ENCODE peak calls at places on chromosomes 11 and 22, in five cellular contexts. R, C, Q, X and A are unnamed samples.

GRCh38 chr22:40345801-40346177 is 511 bp upstream of the ADSL start:
- DNase-seq in R (peak; percentile 30), X (peak; percentile 44), Q (no peak), C (peak; percentile 56), A (peak; percentile 38)

GRCh38 chr22:50436841-50437341 is 37.9 kb downstream of the SBF1 start:
- DNase-seq in X (no peak), C (no peak), R (no peak), Q (no peak), A (no peak)

GRCh38 chr11:102603091-102603490 is 22.0 kb downstream of the MMP20 start:
- DNase-seq in C (no peak), R (peak; percentile 98), Q (no peak), X (no peak), A (peak; percentile 66)

GRCh38 chr22:38849816-38850215 is 6.0 kb upstream of the NPTXR start:
- DNase-seq in R (no peak), X (no peak), C (no peak), Q (no peak), A (no peak)

GRCh38 chr11:79258606-79259005 is 182.2 kb downstream of the TENM4 start:
- DNase-seq in R (no peak), C (no peak), X (no peak), Q (no peak), A (no peak)

GRCh38 chr11:64627371-64627770 is 36.4 kb downstream of the SLC22A12 start:
- DNase-seq in Q (no peak), X (no peak), C (no peak), R (no peak), A (no peak)

GRCh38 chr11:130740819-130741218 is 175.5 kb downstream of the SNX19 start:
- DNase-seq in C (no peak), R (no peak), X (no peak), Q (no peak), A (no peak)

GRCh38 chr11:37786214-37786755 is 1188.2 kb upstream of the RAG2 start:
- DNase-seq in R (peak; percentile 72), C (no peak), Q (no peak), X (no peak), A (peak; percentile 91)

GRCh38 chr11:120295110-120295509 is 30.0 kb upstream of the TLCD5 start:
- DNase-seq in R (no peak), C (no peak), Q (no peak), X (no peak), A (no peak)

GRCh38 chr11:77611921-77612320 is 22.2 kb downstream of the AQP11 start:
- DNase-seq in X (no peak), C (no peak), Q (no peak), R (no peak), A (no peak)

GRCh38 chr22:44996120-44996519 is 13.7 kb downstream of the PHF21B start:
- DNase-seq in Q (no peak), X (no peak), C (no peak), R (no peak), A (no peak)
- H3K36me3 ChIP-seq in Q (peaks cover 22% of the 10 kb centered on the region), X (no peaks in the 10 kb centered on the region), C (no peaks in the 10 kb centered on the region), R (no peaks in the 10 kb centered on the region), A (no peaks in the 10 kb centered on the region)

GRCh38 chr11:17376493-17376892 is 12.0 kb downstream of the KCNJ11 start:
- DNase-seq in Q (no peak), C (no peak), R (no peak), X (no peak), A (peak; percentile 45)

GRCh38 chr11:17379383-17380180 is 8.9 kb downstream of the KCNJ11 start:
- DNase-seq in R (peak; percentile 31), X (no peak), Q (no peak), C (no peak), A (peak; percentile 87)

GRCh38 chr11:17378655-17379054 is 9.8 kb downstream of the KCNJ11 start:
- DNase-seq in X (no peak), R (peak; percentile 48), C (no peak), Q (no peak), A (peak; percentile 89)

GRCh38 chr11:17371614-17372013 is 16.8 kb downstream of the KCNJ11 start:
- DNase-seq in Q (peak; percentile 52), X (no peak), R (peak; percentile 44), C (no peak), A (no peak)

GRCh38 chr11:17375547-17375946 is 12.9 kb downstream of the KCNJ11 start:
- DNase-seq in Q (no peak), X (no peak), C (no peak), R (no peak), A (no peak)
- H3K36me3 ChIP-seq in Q (peaks cover 5% of the 10 kb centered on the region), X (no peaks in the 10 kb centered on the region), C (peaks cover 21% of the 10 kb centered on the region), R (peaks cover 3% of the 10 kb centered on the region), A (no peaks in the 10 kb centered on the region)

GRCh38 chr22:27057717-27058116 is 400.3 kb downstream of the MIAT start:
- DNase-seq in X (no peak), Q (no peak), C (no peak), R (no peak), A (no peak)

GRCh38 chr22:27063381-27063780 is 406.0 kb downstream of the MIAT start:
- DNase-seq in R (no peak), C (no peak), Q (no peak), X (no peak), A (no peak)

GRCh38 chr22:27063841-27064240 is 406.5 kb downstream of the MIAT start:
- DNase-seq in R (no peak), X (no peak), C (no peak), Q (no peak), A (no peak)

GRCh38 chr22:27062857-27063256 is 405.5 kb downstream of the MIAT start:
- DNase-seq in Q (no peak), X (no peak), R (no peak), C (no peak), A (no peak)

DNA sequence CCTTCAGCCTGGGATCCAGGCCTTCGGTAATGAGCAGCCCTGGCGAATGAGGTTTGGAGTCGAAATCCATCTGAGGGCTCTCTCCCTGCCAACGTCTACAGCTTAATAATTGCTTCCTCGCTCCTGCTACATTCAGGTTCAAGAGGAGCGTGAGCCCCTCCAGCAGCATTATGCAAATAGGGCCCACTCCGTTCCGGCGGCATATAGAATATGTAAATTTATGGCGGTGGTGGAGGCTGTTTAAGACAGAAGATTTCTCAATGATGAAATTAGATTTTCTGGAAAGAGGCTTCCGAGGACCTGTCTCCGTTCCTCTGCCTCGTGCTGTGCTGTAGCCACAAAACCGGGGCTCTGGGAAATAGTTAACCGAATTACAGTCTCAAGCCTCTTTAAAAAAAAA is 402.8 kb downstream of the MIAT start:
- DNase-seq in Q (no peak), R (no peak), X (no peak), C (no peak), A (no peak)
- H3K36me3 ChIP-seq in Q (no peaks in the 10 kb centered on the region), R (no peaks in the 10 kb centered on the region), X (no peaks in the 10 kb centered on the region), C (no peaks in the 10 kb centered on the region), A (no peaks in the 10 kb centered on the region)

GRCh38 chr22:46669201-46669600 is 49.0 kb downstream of the GRAMD4 start:
- DNase-seq in X (no peak), R (no peak), Q (no peak), C (no peak), A (no peak)

GRCh38 chr22:46666577-46667244 is 46.5 kb downstream of the GRAMD4 start:
- DNase-seq in X (no peak), R (no peak), Q (no peak), C (no peak), A (no peak)

GRCh38 chr22:46667245-46667623 is 47.0 kb downstream of the GRAMD4 start:
- DNase-seq in Q (no peak), X (no peak), C (no peak), R (no peak), A (no peak)

GRCh38 chr22:46665751-46666280 is 45.6 kb downstream of the GRAMD4 start:
- DNase-seq in R (no peak), Q (no peak), C (no peak), X (no peak), A (no peak)

DNA sequence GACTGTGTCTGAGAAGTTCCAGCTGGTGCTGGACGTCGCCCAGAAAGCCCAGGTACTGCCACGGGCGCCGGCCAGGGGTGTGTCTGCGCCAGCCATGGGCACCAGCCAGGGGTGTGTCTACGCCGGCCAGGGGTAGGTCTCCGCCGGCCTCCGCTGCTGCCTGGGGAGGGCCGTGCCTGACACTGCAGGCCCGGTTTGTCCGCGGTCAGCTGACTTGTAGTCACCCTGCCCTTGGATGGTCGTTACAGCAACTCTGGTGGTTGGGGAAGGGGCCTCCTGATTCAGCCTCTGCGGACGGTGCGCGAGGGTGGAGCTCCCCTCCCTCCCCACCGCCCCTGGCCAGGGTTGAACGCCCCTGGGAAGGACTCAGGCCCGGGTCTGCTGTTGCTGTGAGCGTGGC is 47.9 kb downstream of the GRAMD4 start:
- DNase-seq in C (no peak), X (no peak), R (no peak), Q (no peak), A (no peak)
- H3K36me3 ChIP-seq in C (peaks cover 4% of the 10 kb centered on the region), X (peaks cover 8% of the 10 kb centered on the region), R (peaks cover 3% of the 10 kb centered on the region), Q (no peaks in the 10 kb centered on the region), A (peaks cover 14% of the 10 kb centered on the region)

GRCh38 chr11:62881579-62882427 is 1.1 kb downstream of the SLC3A2 start:
- DNase-seq in C (peak; percentile 98), R (peak; percentile 96), Q (peak; percentile 96), X (peak; percentile 90), A (peak; percentile 89)

GRCh38 chr11:62880803-62881578 is at the start of gene SLC3A2:
- DNase-seq in R (peak; percentile 88), X (peak; percentile 79), C (peak; percentile 93), Q (peak; percentile 91), A (peak; percentile 82)

GRCh38 chr11:62879150-62879549 is 1.5 kb upstream of the SLC3A2 start:
- DNase-seq in Q (no peak), R (no peak), C (no peak), X (no peak), A (no peak)

GRCh38 chr11:62880231-62880802 is 379 bp upstream of the SLC3A2 start:
- DNase-seq in C (peak; percentile 88), Q (no peak), R (peak; percentile 78), X (no peak), A (peak; percentile 81)

GRCh38 chr11:62879554-62879953 is 1.1 kb upstream of the SLC3A2 start:
- DNase-seq in C (no peak), R (no peak), X (no peak), Q (peak; percentile 53), A (no peak)
- H3K36me3 ChIP-seq in C (peaks cover 2% of the 10 kb centered on the region), R (peaks cover 26% of the 10 kb centered on the region), X (peaks cover 20% of the 10 kb centered on the region), Q (peaks cover 59% of the 10 kb centered on the region), A (peaks cover 22% of the 10 kb centered on the region)

GRCh38 chr11:1473786-1474185 is 12.8 kb downstream of the MOB2 start:
- DNase-seq in C (peak; percentile 38), R (no peak), X (no peak), Q (no peak), A (no peak)
- H3K36me3 ChIP-seq in C (peaks cover 13% of the 10 kb centered on the region), R (peaks cover 4% of the 10 kb centered on the region), X (peaks cover 86% of the 10 kb centered on the region), Q (no peaks in the 10 kb centered on the region), A (peaks cover 18% of the 10 kb centered on the region)

DNA sequence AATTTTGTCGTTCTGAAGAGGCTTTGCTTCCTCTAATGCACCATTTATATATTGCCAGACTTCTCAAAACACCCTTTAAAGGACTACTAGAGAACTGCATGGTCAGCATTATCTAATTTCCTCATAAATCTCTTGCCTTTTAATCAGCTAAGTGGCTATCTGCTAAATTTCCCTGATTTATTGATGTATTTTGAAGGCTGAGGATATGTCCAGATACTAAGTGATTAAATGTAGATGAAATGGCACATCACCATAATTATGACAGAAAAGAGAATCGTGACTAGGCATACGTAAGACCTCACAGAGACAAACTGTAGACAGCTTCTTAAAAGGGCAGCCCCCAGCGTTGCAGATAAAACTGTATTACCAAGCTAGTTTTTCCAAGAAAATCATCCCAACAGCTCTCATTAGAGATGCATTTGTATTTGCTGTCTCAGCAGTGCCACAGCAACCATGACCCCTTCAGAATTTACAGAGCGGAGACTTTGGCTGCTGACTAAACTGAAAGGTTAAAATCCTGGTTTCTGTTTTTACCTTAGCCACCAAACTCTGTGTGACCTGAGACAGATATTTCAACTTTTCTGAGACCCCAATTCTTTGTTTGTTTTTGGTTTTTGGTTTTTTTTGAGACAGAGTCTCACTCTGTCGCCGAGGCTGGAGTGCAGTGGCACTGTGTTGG is 67.1 kb upstream of the SLN start:
- DNase-seq in Q (no peak), R (no peak), X (no peak), C (no peak), A (no peak)
- H3K36me3 ChIP-seq in Q (no peaks in the 10 kb centered on the region), R (no peaks in the 10 kb centered on the region), X (no peaks in the 10 kb centered on the region), C (no peaks in the 10 kb centered on the region), A (no peaks in the 10 kb centered on the region)

GRCh38 chr11:100961633-100962032 is 168.0 kb downstream of the PGR start:
- DNase-seq in Q (no peak), X (no peak), C (no peak), R (peak; percentile 19), A (peak; percentile 52)
- H3K36me3 ChIP-seq in Q (no peaks in the 10 kb centered on the region), X (no peaks in the 10 kb centered on the region), C (no peaks in the 10 kb centered on the region), R (peaks cover 3% of the 10 kb centered on the region), A (no peaks in the 10 kb centered on the region)